ENCODE peak calls at places on chromosomes 12 and 14, in nine cellular contexts. I, Q, Y, L, U, A, E, R and G are unnamed samples.

GRCh38 chr14:57692671-57693070 is 173.2 kb downstream of the SLC35F4 start:
- DNase-seq in A (no peak), Y (peak; percentile 49), U (no peak), L (peak; percentile 65), R (no peak), E (no peak), Q (no peak), I (no peak), G (no peak)

GRCh38 chr12:68293347-68293746 is 38.8 kb downstream of the MDM1 start:
- DNase-seq in A (no peak), U (no peak), R (no peak), Q (no peak), I (no peak), L (no peak), E (no peak), Y (no peak), G (no peak)

GRCh38 chr12:94039914-94040313 is 108.5 kb upstream of the PLXNC1 start:
- DNase-seq in E (no peak), R (no peak), L (no peak), Y (no peak), A (no peak), U (no peak), Q (no peak), I (no peak), G (no peak)

GRCh38 chr12:6226701-6227096 is 26.5 kb downstream of the CD9 start:
- DNase-seq in Q (no peak), Y (no peak), I (peak; percentile 59), E (no peak), U (peak; percentile 61), R (no peak), A (peak; percentile 66), L (no peak), G (peak; percentile 72)

GRCh38 chr12:97368462-97369150 is 94.0 kb upstream of the RMST start:
- DNase-seq in Q (no peak), I (no peak), Y (no peak), A (no peak), R (no peak), E (no peak), U (no peak), L (no peak), G (peak; percentile 42)

GRCh38 chr12:85279449-85280137 is 427 bp upstream of the ALX1 start:
- DNase-seq in U (peak; percentile 14), Q (no peak), L (no peak), A (no peak), E (no peak), Y (no peak), I (no peak), R (no peak), G (peak; percentile 10)

GRCh38 chr12:7832059-7832696 is 40.5 kb downstream of the SLC2A14 start:
- DNase-seq in E (no peak), I (no peak), Q (peak; percentile 59), U (no peak), L (peak; percentile 69), A (no peak), R (no peak), Y (peak; percentile 32), G (no peak)

GRCh38 chr14:35971965-35972630 is 146.0 kb downstream of the BRMS1L start:
- DNase-seq in Y (no peak), Q (no peak), L (no peak), U (no peak), R (no peak), A (no peak), E (no peak), I (no peak), G (no peak)

GRCh38 chr12:120056739-120057138 is 59.8 kb downstream of the RAB35 start:
- DNase-seq in A (no peak), I (no peak), R (no peak), Y (no peak), Q (no peak), E (no peak), L (no peak), U (no peak), G (no peak)

GRCh38 chr12:31362759-31363415 is 36.9 kb upstream of the SINHCAF start:
- DNase-seq in Y (no peak), L (peak; percentile 15), E (no peak), I (no peak), R (peak; percentile 50), A (peak; percentile 65), Q (no peak), U (no peak), G (peak; percentile 30)

GRCh38 chr12:108390495-108391203 is 51.5 kb upstream of the CMKLR1 start:
- DNase-seq in E (no peak), Y (no peak), Q (no peak), U (peak; percentile 40), I (no peak), R (no peak), A (no peak), L (no peak), G (no peak)

GRCh38 chr14:76976623-76977005 is 51.9 kb downstream of the IRF2BPL start:
- DNase-seq in U (no peak), E (no peak), Y (no peak), R (no peak), A (no peak), L (no peak), I (no peak), Q (no peak), G (no peak)

GRCh38 chr14:76974365-76974764 is 54.1 kb downstream of the IRF2BPL start:
- DNase-seq in E (no peak), I (no peak), L (no peak), R (no peak), A (no peak), U (no peak), Q (no peak), Y (no peak), G (no peak)

GRCh38 chr14:76977793-76978730 is 50.4 kb downstream of the IRF2BPL start:
- DNase-seq in Y (no peak), E (peak; percentile 61), Q (peak; percentile 74), R (peak; percentile 41), A (peak; percentile 46), L (no peak), I (peak; percentile 70), U (peak; percentile 79), G (peak; percentile 77)

GRCh38 chr14:76975865-76976622 is 52.5 kb downstream of the IRF2BPL start:
- DNase-seq in E (no peak), U (no peak), Q (no peak), I (no peak), Y (no peak), A (no peak), R (no peak), L (no peak), G (peak; percentile 96)

DNA sequence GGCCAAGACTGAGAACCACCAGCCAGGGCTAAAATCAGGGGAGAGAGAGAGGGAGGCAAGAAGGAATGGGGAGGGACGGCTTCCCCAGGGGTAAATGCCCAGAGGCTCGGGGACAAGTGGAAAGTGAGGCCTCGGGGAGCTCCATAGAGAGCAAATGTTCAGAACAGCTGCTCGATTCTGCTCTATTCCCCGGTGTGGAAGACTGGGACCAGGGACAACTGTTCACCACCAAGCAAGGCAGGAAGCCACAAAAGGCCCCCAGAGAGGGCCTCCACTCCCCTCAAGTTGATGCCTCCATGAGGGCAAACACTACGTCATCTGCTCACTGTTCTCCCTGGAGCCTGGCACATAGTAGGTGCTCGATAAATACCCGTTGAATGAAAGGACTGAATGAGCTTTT is 53.5 kb downstream of the IRF2BPL start:
- DNase-seq in R (no peak), U (no peak), E (no peak), Q (no peak), A (no peak), Y (no peak), I (no peak), L (no peak), G (no peak)
- TF ChIP-seq POLR2A in R (no peak), U (no peak), E (no peak), Q (no peak), A (no peak), Y (no peak), I (no peak), L (no peak), G (no peak)

GRCh38 chr14:52006361-52006760 is 17.0 kb downstream of the RTRAF start:
- DNase-seq in A (no peak), L (no peak), Q (no peak), Y (no peak), U (no peak), R (no peak), E (no peak), I (no peak), G (peak; percentile 65)
- H3K27ac ChIP-seq in A (no peak overlapping the region), L (no peak overlapping the region), Q (no peak overlapping the region), Y (no peak overlapping the region), U (no peak overlapping the region), R (peak overlapping the region; percentile 8), E (no peak overlapping the region), I (peak overlapping the region; percentile 38), G (no peak overlapping the region)

GRCh38 chr12:53061404-53062010 is 11.6 kb downstream of the TNS2 start:
- DNase-seq in E (peak; percentile 69), Q (peak; percentile 81), A (peak; percentile 78), Y (peak; percentile 63), I (no peak), U (peak; percentile 32), R (peak; percentile 92), L (peak; percentile 77), G (peak; percentile 90)

GRCh38 chr12:53064613-53065415 is 14.4 kb downstream of the SPRYD3 start:
- DNase-seq in U (peak; percentile 38), Q (peak; percentile 61), A (no peak), R (no peak), I (peak; percentile 15), Y (no peak), L (no peak), E (no peak), G (no peak)

GRCh38 chr12:53063708-53064612 is 14.1 kb downstream of the TNS2 start:
- DNase-seq in R (no peak), E (no peak), I (peak; percentile 81), U (peak; percentile 82), Y (no peak), A (peak; percentile 22), L (no peak), Q (peak; percentile 75), G (no peak)

GRCh38 chr12:53062011-53062961 is 12.4 kb downstream of the TNS2 start:
- DNase-seq in Q (peak; percentile 52), L (no peak), E (no peak), U (peak; percentile 24), R (no peak), I (no peak), A (no peak), Y (no peak), G (no peak)

DNA sequence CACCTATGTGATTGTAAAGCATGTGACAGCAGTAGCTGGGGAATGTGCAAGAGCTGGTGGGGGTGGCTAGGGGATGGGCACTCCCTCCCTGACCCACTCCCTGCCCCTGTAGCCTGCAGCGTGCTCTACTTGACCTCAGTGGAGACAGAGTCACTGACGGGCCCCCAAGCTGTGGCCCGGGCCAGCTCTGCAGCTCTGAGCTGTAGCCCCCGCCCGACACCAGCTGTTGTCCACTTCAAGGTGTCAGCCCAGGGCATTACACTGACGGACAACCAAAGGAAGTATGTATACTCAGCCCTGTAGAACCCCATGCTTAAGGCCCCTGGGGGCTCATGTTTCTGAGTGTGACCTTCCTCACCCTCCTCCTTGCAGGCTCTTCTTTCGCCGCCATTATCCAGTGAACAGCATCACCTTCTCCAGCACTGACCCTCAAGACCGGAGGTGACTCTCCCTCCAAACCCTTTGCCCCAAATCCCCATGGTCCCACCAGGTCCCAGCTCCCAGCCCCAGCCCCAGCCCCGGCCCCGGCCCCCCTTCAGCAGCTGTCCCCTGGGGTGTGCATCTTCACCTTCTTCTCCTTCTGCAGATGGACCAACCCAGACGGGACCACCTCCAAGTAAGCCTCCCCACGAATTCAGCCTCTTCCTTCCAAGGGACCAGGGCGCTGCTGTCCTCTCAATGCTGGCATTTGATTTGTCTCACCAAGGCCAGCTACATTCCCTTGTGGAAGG is 13.3 kb downstream of the TNS2 start:
- DNase-seq in I (no peak), Q (peak; percentile 58), R (no peak), L (no peak), E (no peak), Y (no peak), U (peak; percentile 24), A (no peak), G (no peak)
- H3K4me1 ChIP-seq in I (peaks cover 50% of the 10 kb centered on the region), Q (peaks cover 13% of the 10 kb centered on the region), R (peaks cover 56% of the 10 kb centered on the region), L (peaks cover 43% of the 10 kb centered on the region), E (peaks cover 15% of the 10 kb centered on the region), Y (peaks cover 52% of the 10 kb centered on the region), U (peaks cover 27% of the 10 kb centered on the region), A (peaks cover 18% of the 10 kb centered on the region), G (peaks cover 68% of the 10 kb centered on the region)

GRCh38 chr14:102828201-102828600 is 51.0 kb downstream of the TRAF3 start:
- DNase-seq in Q (no peak), U (no peak), I (no peak), L (no peak), E (no peak), Y (no peak), A (no peak), R (no peak), G (no peak)
- TF ChIP-seq POLR2A in Q (no peak), U (no peak), I (no peak), L (no peak), E (no peak), Y (no peak), A (no peak), R (no peak), G (no peak)